ENCODE peak calls at places on chromosomes 12 and 14, in four cellular contexts. K is T-helper 9 cell, N is NCI-H146, Q is AG10803. B is an unnamed sample.

GRCh38 chr14:101113108-101113612 is 209.6 kb upstream of the RTL1 start:
- DNase-seq in K (no peak), Q (no peak), N (no peak), B (no peak)

GRCh38 chr12:109461846-109462766 is 15.0 kb downstream of the KCTD10 start:
- DNase-seq in N (no peak), Q (peak), K (no peak), B (peak)

GRCh38 chr14:21017528-21018245 is 7.2 kb downstream of the NDRG2 start:
- DNase-seq in N (no peak), K (no peak), Q (no peak), B (no peak)

GRCh38 chr12:1781770-1782169 is 38.6 kb upstream of the LRTM2 start:
- DNase-seq in N (no peak), Q (no peak), K (no peak), B (peak)

GRCh38 chr12:49347307-49348237 is 884 bp downstream of the DNAJC22 start:
- DNase-seq in N (peak), K (peak), Q (peak), B (peak)

GRCh38 chr14:68157971-68158371 is 338.4 kb downstream of the RAD51B start:
- DNase-seq in N (no peak), K (no peak), Q (peak), B (no peak)

GRCh38 chr12:57242329-57242690 is 8.7 kb downstream of the STAC3 start:
- DNase-seq in Q (no peak), N (no peak), K (no peak), B (no peak)

GRCh38 chr12:114274131-114274530 is 131.8 kb downstream of the TBX5 start:
- DNase-seq in K (no peak), Q (peak), N (no peak), B (no peak)

GRCh38 chr12:43580601-43581000 is 28.6 kb upstream of the ADAMTS20 start:
- DNase-seq in N (no peak), K (no peak), Q (no peak), B (no peak)

GRCh38 chr12:47754126-47754525 is 4.6 kb downstream of the RAPGEF3 start:
- DNase-seq in Q (no peak), N (no peak), K (no peak), B (no peak)

GRCh38 chr14:56004807-56005579 is 113.2 kb upstream of the PELI2 start:
- DNase-seq in Q (peak), K (no peak), N (no peak), B (peak)

GRCh38 chr12:106918746-106919145 is 37.0 kb upstream of the TMEM263 start:
- DNase-seq in N (peak), Q (no peak), K (no peak), B (no peak)

GRCh38 chr14:103374121-103374520 is 11.1 kb upstream of the MARK3 start:
- DNase-seq in K (no peak), Q (no peak), N (no peak), B (no peak)

GRCh38 chr14:20697273-20698017 is 8.9 kb downstream of the ANG start:
- DNase-seq in N (peak), K (peak), Q (peak), B (peak)

GRCh38 chr12:46659032-46659703 is 166.6 kb downstream of the SLC38A4 start:
- DNase-seq in Q (peak), K (no peak), N (no peak), B (no peak)

GRCh38 chr12:122965851-122966742 is at the start of gene ABCB9:
- DNase-seq in N (peak), K (peak), Q (peak), B (peak)

GRCh38 chr12:106632797-106633450 is 50.1 kb downstream of the RFX4 start:
- DNase-seq in Q (no peak), K (no peak), N (peak), B (no peak)

GRCh38 chr12:71415336-71416231 is 24.0 kb upstream of the LGR5 start:
- DNase-seq in K (no peak), N (peak), Q (peak), B (peak)

GRCh38 chr12:3168775-3169221 is 91.6 kb downstream of the TSPAN9 start:
- DNase-seq in Q (peak), N (no peak), K (no peak), B (peak)